ENCODE peak calls at places on chromosomes 16 and 17, in seven cellular contexts. F, A, I, O, W, R and N are unnamed samples.
A peak's percentile ranks its signal among the peaks of the same experiment; 100 is the strongest.

GRCh38 chr17:65049085-65049756 is 7.3 kb downstream of the GNA13 start:
- DNase-seq in F (peak; percentile 58), A (no peak), I (no peak), O (no peak), W (no peak), R (no peak), N (no peak)

GRCh38 chr17:82329683-82330321 is 3.8 kb downstream of the SECTM1 start:
- DNase-seq in F (no peak), A (no peak), I (no peak), O (no peak), W (no peak), R (no peak), N (no peak)

GRCh38 chr17:80455328-80455710 is 21.1 kb downstream of the NPTX1 start:
- DNase-seq in F (peak; percentile 15), A (peak; percentile 70), I (peak; percentile 88), O (peak; percentile 25), W (peak; percentile 71), R (peak; percentile 64), N (no peak)

GRCh38 chr17:40474419-40475002 is 26.9 kb downstream of the TNS4 start:
- DNase-seq in F (no peak), A (no peak), I (no peak), O (no peak), W (no peak), R (no peak), N (no peak)

GRCh38 chr17:44854201-44854600 is 6.5 kb downstream of the HIGD1B start:
- DNase-seq in F (no peak), A (no peak), I (no peak), O (no peak), W (peak; percentile 6), R (no peak), N (no peak)

GRCh38 chr17:35245196-35245486 is 2.3 kb downstream of the SLFN5 start:
- DNase-seq in F (no peak), A (no peak), I (peak; percentile 63), O (no peak), W (no peak), R (no peak), N (no peak)

GRCh38 chr16:7394936-7395335 is 62.3 kb downstream of the RBFOX1 start:
- DNase-seq in F (no peak), A (no peak), I (no peak), O (no peak), W (no peak), R (no peak), N (no peak)

GRCh38 chr17:32323784-32324590 is 18.0 kb downstream of the C17orf75 start:
- DNase-seq in F (peak; percentile 61), A (no peak), I (no peak), O (no peak), W (no peak), R (no peak), N (no peak)

GRCh38 chr16:86212706-86213426 is 297.5 kb upstream of the FOXF1 start:
- DNase-seq in F (no peak), A (no peak), I (no peak), O (no peak), W (no peak), R (no peak), N (no peak)

GRCh38 chr17:50638572-50638850 is 3.8 kb downstream of the ABCC3 start:
- DNase-seq in F (no peak), A (no peak), I (peak; percentile 94), O (no peak), W (no peak), R (no peak), N (no peak)

GRCh38 chr17:56653877-56654276 is 60.4 kb downstream of the NOG start:
- DNase-seq in F (peak; percentile 85), A (no peak), I (peak; percentile 54), O (no peak), W (no peak), R (peak; percentile 39), N (no peak)

GRCh38 chr17:42131971-42132370 is 9.4 kb downstream of the HSPB9 start:
- DNase-seq in F (no peak), A (no peak), I (no peak), O (no peak), W (no peak), R (no peak), N (no peak)

GRCh38 chr17:40284085-40284713 is 3.5 kb upstream of the CDC6 start:
- DNase-seq in F (no peak), A (no peak), I (peak; percentile 25), O (no peak), W (no peak), R (no peak), N (no peak)

GRCh38 chr16:59702531-59702930 is 968.4 kb upstream of the GOT2 start:
- DNase-seq in F (no peak), A (no peak), I (no peak), O (no peak), W (no peak), R (no peak), N (no peak)

GRCh38 chr17:45225964-45226530 is 4.4 kb downstream of the FMNL1 start:
- DNase-seq in F (peak; percentile 96), A (no peak), I (no peak), O (peak; percentile 47), W (peak; percentile 81), R (peak; percentile 98), N (no peak)

GRCh38 chr16:26802440-26802839 is 264.3 kb upstream of the C16orf82 start:
- DNase-seq in F (no peak), A (no peak), I (no peak), O (no peak), W (no peak), R (no peak), N (no peak)
- H3K4me1 ChIP-seq in F (no peaks in the 10 kb centered on the region), A (no peaks in the 10 kb centered on the region), I (no peaks in the 10 kb centered on the region), O (no peaks in the 10 kb centered on the region), W (no peaks in the 10 kb centered on the region), R (no peaks in the 10 kb centered on the region), N (no peaks in the 10 kb centered on the region)

GRCh38 chr16:48231675-48232214 is 12.4 kb upstream of the LONP2 start:
- DNase-seq in F (peak; percentile 42), A (peak; percentile 39), I (peak; percentile 23), O (no peak), W (no peak), R (peak; percentile 19), N (no peak)
- TF ChIP-seq CTCF in F (peak; percentile 40), A (peak; percentile 58), I (peak; percentile 55), O (no peak), W (peak; percentile 48), R (peak; percentile 64), N (no peak)

GRCh38 chr17:57871155-57871554 is 21.3 kb upstream of the MRPS23 start:
- DNase-seq in F (no peak), A (no peak), I (no peak), O (no peak), W (no peak), R (no peak), N (no peak)
- H3K4me1 ChIP-seq in F (peaks cover 28% of the 10 kb centered on the region), A (peaks cover 32% of the 10 kb centered on the region), I (peaks cover 90% of the 10 kb centered on the region), O (peaks cover 53% of the 10 kb centered on the region), W (peaks cover 59% of the 10 kb centered on the region), R (peaks cover 23% of the 10 kb centered on the region), N (peaks cover 70% of the 10 kb centered on the region)

GRCh38 chr16:79334127-79334526 is 266.4 kb downstream of the MAF start:
- DNase-seq in F (no peak), A (no peak), I (peak; percentile 4), O (no peak), W (no peak), R (peak; percentile 19), N (no peak)
- TF ChIP-seq CTCF in F (peak; percentile 9), A (no peak), I (peak; percentile 10), O (no peak), W (peak; percentile 36), R (peak; percentile 77), N (no peak)

GRCh38 chr17:17823433-17824118 is 13.2 kb downstream of the SREBF1 start:
- DNase-seq in F (peak; percentile 90), A (peak; percentile 79), I (peak; percentile 98), O (peak; percentile 79), W (peak; percentile 86), R (peak; percentile 94), N (peak; percentile 95)
- H3K4me1 ChIP-seq in F (peaks cover 36% of the 10 kb centered on the region), A (peaks cover 34% of the 10 kb centered on the region), I (peaks cover 96% of the 10 kb centered on the region), O (peaks cover 74% of the 10 kb centered on the region), W (peaks cover 72% of the 10 kb centered on the region), R (peaks cover 87% of the 10 kb centered on the region), N (peaks cover 98% of the 10 kb centered on the region)

DNA sequence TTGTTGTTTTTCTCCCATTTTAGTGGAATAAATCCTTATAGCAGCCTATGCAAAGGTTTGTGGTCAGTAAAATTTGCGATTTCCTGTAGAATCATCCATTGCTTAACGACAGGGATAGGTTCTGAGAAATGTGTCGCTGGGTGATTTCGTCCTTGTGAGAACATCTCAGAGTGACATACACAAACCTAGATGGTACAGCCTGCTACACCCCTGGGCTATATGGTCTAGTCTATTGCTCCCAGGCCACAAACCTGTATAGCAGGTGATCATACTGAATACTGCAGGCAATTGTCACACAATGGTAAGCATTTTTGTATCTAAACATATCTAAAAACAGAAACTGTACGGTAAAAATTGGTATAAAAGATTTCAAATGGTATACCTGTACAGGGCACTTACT is 30.3 kb upstream of the TEKT3 start:
- DNase-seq in F (no peak), A (no peak), I (no peak), O (no peak), W (no peak), R (no peak), N (no peak)
- TF ChIP-seq CTCF in F (no peak), A (no peak), I (no peak), O (no peak), W (no peak), R (no peak), N (no peak)